ENCODE peak calls at places on chromosome 13, in seven cellular contexts. One of them, this sample, is unnamed.

GRCh38 chr13:82698383-82698782 is 1183.9 kb downstream of the SLITRK1 start:
- DNase-seq in OCI-LY7: no peak
- DNase-seq in fibroblast of the aortic adventitia: no peak
- DNase-seq in Caco-2: no peak
- DNase-seq in AG04450: no peak
- DNase-seq in uterus: no peak
- DNase-seq in AG10803: no peak
- DNase-seq in this sample: no peak

GRCh38 chr13:97237388-97237787 is 15.3 kb downstream of the MBNL2 start:
- DNase-seq in AG10803: no peak
- DNase-seq in AG04450: no peak
- DNase-seq in fibroblast of the aortic adventitia: no peak
- DNase-seq in OCI-LY7: no peak
- DNase-seq in uterus: no peak
- DNase-seq in Caco-2: no peak
- DNase-seq in this sample: no peak

GRCh38 chr13:97535619-97536018 is 101.7 kb downstream of the RAP2A start:
- DNase-seq in fibroblast of the aortic adventitia: peak
- DNase-seq in uterus: no peak
- DNase-seq in AG10803: peak
- DNase-seq in OCI-LY7: no peak
- DNase-seq in Caco-2: no peak
- DNase-seq in AG04450: no peak
- DNase-seq in this sample: no peak

GRCh38 chr13:70457474-70457873 is 349.2 kb upstream of the KLHL1 start:
- DNase-seq in AG04450: no peak
- DNase-seq in uterus: no peak
- DNase-seq in Caco-2: no peak
- DNase-seq in AG10803: no peak
- DNase-seq in fibroblast of the aortic adventitia: no peak
- DNase-seq in OCI-LY7: no peak
- DNase-seq in this sample: no peak

GRCh38 chr13:45714170-45714569 is 12.1 kb downstream of the CBY2 start:
- DNase-seq in AG10803: no peak
- DNase-seq in Caco-2: no peak
- DNase-seq in uterus: no peak
- DNase-seq in fibroblast of the aortic adventitia: no peak
- DNase-seq in AG04450: no peak
- DNase-seq in OCI-LY7: no peak
- DNase-seq in this sample: no peak

GRCh38 chr13:45439781-45440462 is 21.7 kb upstream of the SLC25A30 start:
- DNase-seq in Caco-2: no peak
- DNase-seq in OCI-LY7: no peak
- DNase-seq in uterus: no peak
- DNase-seq in AG04450: no peak
- DNase-seq in AG10803: no peak
- DNase-seq in fibroblast of the aortic adventitia: no peak
- DNase-seq in this sample: no peak

GRCh38 chr13:21475115-21475514 is 16.0 kb upstream of the ZDHHC20 start:
- DNase-seq in Caco-2: no peak
- DNase-seq in AG04450: no peak
- DNase-seq in AG10803: no peak
- DNase-seq in OCI-LY7: no peak
- DNase-seq in uterus: no peak
- DNase-seq in fibroblast of the aortic adventitia: no peak
- DNase-seq in this sample: no peak

GRCh38 chr13:19155321-19155861 is 26.2 kb downstream of the TUBA3C start:
- DNase-seq in AG04450: no peak
- DNase-seq in OCI-LY7: no peak
- DNase-seq in Caco-2: no peak
- DNase-seq in uterus: no peak
- DNase-seq in AG10803: no peak
- DNase-seq in fibroblast of the aortic adventitia: no peak
- DNase-seq in this sample: peak

GRCh38 chr13:49225358-49226042 is 5.4 kb downstream of the MLNR start:
- DNase-seq in uterus: no peak
- DNase-seq in AG04450: no peak
- DNase-seq in AG10803: no peak
- DNase-seq in Caco-2: no peak
- DNase-seq in fibroblast of the aortic adventitia: peak
- DNase-seq in OCI-LY7: no peak
- DNase-seq in this sample: no peak

GRCh38 chr13:61045197-61045596 is 370.5 kb downstream of the PCDH20 start:
- DNase-seq in Caco-2: no peak
- DNase-seq in uterus: no peak
- DNase-seq in AG04450: no peak
- DNase-seq in AG10803: no peak
- DNase-seq in fibroblast of the aortic adventitia: no peak
- DNase-seq in OCI-LY7: no peak
- DNase-seq in this sample: peak

DNA sequence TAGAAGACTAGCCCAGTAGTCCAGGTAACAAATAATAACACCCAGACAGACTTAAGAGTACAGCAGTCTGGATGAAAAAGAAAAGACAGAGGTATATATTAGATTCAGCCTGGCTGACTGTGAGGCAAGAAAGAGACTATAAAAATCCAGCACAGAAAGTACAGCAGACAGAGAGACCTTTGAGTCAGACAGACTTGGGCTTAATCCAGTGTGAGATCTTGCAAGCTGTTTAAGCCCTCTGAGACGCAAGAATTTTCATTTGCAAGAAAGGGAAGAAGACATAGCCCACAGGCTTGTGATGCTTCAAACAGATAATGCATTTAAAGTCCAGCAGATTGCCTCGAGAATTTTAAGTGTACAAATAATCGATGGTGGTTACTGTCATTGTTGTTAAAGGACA is 471.4 kb downstream of the LIG4 start:
- DNase-seq in uterus: no peak
- DNase-seq in AG04450: peak
- DNase-seq in OCI-LY7: no peak
- DNase-seq in AG10803: peak
- DNase-seq in fibroblast of the aortic adventitia: peak
- DNase-seq in Caco-2: no peak
- DNase-seq in this sample: no peak
- H3K4me3 ChIP-seq in uterus: no peak
- H3K4me3 ChIP-seq in AG04450: no peak
- H3K4me3 ChIP-seq in OCI-LY7: no peak
- H3K4me3 ChIP-seq in AG10803: no peak
- H3K4me3 ChIP-seq in fibroblast of the aortic adventitia: no peak
- H3K4me3 ChIP-seq in Caco-2: no peak
- H3K4me3 ChIP-seq in this sample: no peak

GRCh38 chr13:77810430-77810829 is 108.2 kb downstream of the EDNRB start:
- DNase-seq in AG04450: no peak
- DNase-seq in Caco-2: no peak
- DNase-seq in uterus: no peak
- DNase-seq in AG10803: peak
- DNase-seq in fibroblast of the aortic adventitia: peak
- DNase-seq in OCI-LY7: peak
- DNase-seq in this sample: peak
- TF ChIP-seq CTCF in AG04450: peak
- TF ChIP-seq CTCF in Caco-2: no peak
- TF ChIP-seq CTCF in uterus: no peak
- TF ChIP-seq CTCF in AG10803: peak
- TF ChIP-seq CTCF in fibroblast of the aortic adventitia: peak
- TF ChIP-seq CTCF in OCI-LY7: peak
- TF ChIP-seq CTCF in this sample: peak

DNA sequence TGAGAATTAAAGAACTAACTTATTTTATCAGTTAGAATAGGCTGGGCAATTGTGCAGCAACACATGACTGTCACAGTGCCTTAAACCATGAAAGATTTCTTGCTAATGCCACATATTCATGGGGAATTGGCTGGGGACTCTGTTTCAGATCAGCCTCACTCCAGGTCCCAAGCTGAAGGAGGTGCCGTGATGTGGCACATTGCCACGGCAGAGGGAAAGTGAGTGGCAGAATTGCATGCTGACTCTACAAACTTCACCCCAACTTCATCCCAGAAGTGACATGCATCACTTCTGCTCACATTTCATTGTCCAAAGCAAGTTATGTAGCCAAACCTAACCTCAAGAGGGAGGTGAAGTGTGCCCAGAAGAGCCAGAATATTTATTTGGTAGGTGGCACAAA is 37.8 kb downstream of the OLFM4 start:
- DNase-seq in AG10803: no peak
- DNase-seq in uterus: no peak
- DNase-seq in Caco-2: no peak
- DNase-seq in fibroblast of the aortic adventitia: no peak
- DNase-seq in AG04450: no peak
- DNase-seq in OCI-LY7: no peak
- DNase-seq in this sample: no peak
- H3K4me3 ChIP-seq in AG10803: no peak
- H3K4me3 ChIP-seq in uterus: no peak
- H3K4me3 ChIP-seq in Caco-2: no peak
- H3K4me3 ChIP-seq in fibroblast of the aortic adventitia: no peak
- H3K4me3 ChIP-seq in AG04450: no peak
- H3K4me3 ChIP-seq in OCI-LY7: no peak
- H3K4me3 ChIP-seq in this sample: no peak

GRCh38 chr13:111346281-111346680 is 25.8 kb downstream of the TEX29 start:
- DNase-seq in fibroblast of the aortic adventitia: no peak
- DNase-seq in AG10803: no peak
- DNase-seq in OCI-LY7: no peak
- DNase-seq in Caco-2: no peak
- DNase-seq in AG04450: no peak
- DNase-seq in uterus: no peak
- DNase-seq in this sample: no peak

GRCh38 chr13:111343186-111343805 is 22.9 kb downstream of the TEX29 start:
- DNase-seq in Caco-2: no peak
- DNase-seq in uterus: no peak
- DNase-seq in AG04450: no peak
- DNase-seq in OCI-LY7: no peak
- DNase-seq in AG10803: no peak
- DNase-seq in fibroblast of the aortic adventitia: no peak
- DNase-seq in this sample: no peak

GRCh38 chr13:111345682-111346081 is 25.2 kb downstream of the TEX29 start:
- DNase-seq in Caco-2: no peak
- DNase-seq in fibroblast of the aortic adventitia: no peak
- DNase-seq in AG04450: no peak
- DNase-seq in AG10803: no peak
- DNase-seq in uterus: no peak
- DNase-seq in OCI-LY7: no peak
- DNase-seq in this sample: no peak

GRCh38 chr13:111342716-111343115 is 22.3 kb downstream of the TEX29 start:
- DNase-seq in OCI-LY7: no peak
- DNase-seq in fibroblast of the aortic adventitia: no peak
- DNase-seq in Caco-2: no peak
- DNase-seq in AG10803: no peak
- DNase-seq in uterus: no peak
- DNase-seq in AG04450: no peak
- DNase-seq in this sample: no peak

GRCh38 chr13:111344471-111345191 is 24.2 kb downstream of the TEX29 start:
- DNase-seq in Caco-2: no peak
- DNase-seq in uterus: no peak
- DNase-seq in AG10803: peak
- DNase-seq in OCI-LY7: no peak
- DNase-seq in AG04450: peak
- DNase-seq in fibroblast of the aortic adventitia: peak
- DNase-seq in this sample: no peak
- TF ChIP-seq CTCF in Caco-2: peak
- TF ChIP-seq CTCF in uterus: no peak
- TF ChIP-seq CTCF in AG10803: peak
- TF ChIP-seq CTCF in OCI-LY7: no peak
- TF ChIP-seq CTCF in AG04450: peak
- TF ChIP-seq CTCF in fibroblast of the aortic adventitia: peak
- TF ChIP-seq CTCF in this sample: no peak

GRCh38 chr13:32281083-32281482 is 34.1 kb downstream of the ZAR1L start:
- DNase-seq in AG10803: no peak
- DNase-seq in fibroblast of the aortic adventitia: no peak
- DNase-seq in uterus: no peak
- DNase-seq in OCI-LY7: no peak
- DNase-seq in Caco-2: no peak
- DNase-seq in AG04450: no peak
- DNase-seq in this sample: no peak

GRCh38 chr13:32285633-32285965 is 29.6 kb downstream of the ZAR1L start:
- DNase-seq in OCI-LY7: no peak
- DNase-seq in Caco-2: no peak
- DNase-seq in AG10803: no peak
- DNase-seq in uterus: no peak
- DNase-seq in fibroblast of the aortic adventitia: no peak
- DNase-seq in AG04450: no peak
- DNase-seq in this sample: no peak

GRCh38 chr13:32282096-32282711 is 33.0 kb downstream of the ZAR1L start:
- DNase-seq in AG10803: no peak
- DNase-seq in uterus: no peak
- DNase-seq in AG04450: no peak
- DNase-seq in Caco-2: no peak
- DNase-seq in fibroblast of the aortic adventitia: no peak
- DNase-seq in OCI-LY7: no peak
- DNase-seq in this sample: no peak

GRCh38 chr13:32284927-32285632 is 30.1 kb downstream of the ZAR1L start:
- DNase-seq in uterus: no peak
- DNase-seq in AG10803: peak
- DNase-seq in AG04450: no peak
- DNase-seq in Caco-2: no peak
- DNase-seq in OCI-LY7: no peak
- DNase-seq in fibroblast of the aortic adventitia: peak
- DNase-seq in this sample: no peak
- H3K4me3 ChIP-seq in uterus: no peak
- H3K4me3 ChIP-seq in AG10803: no peak
- H3K4me3 ChIP-seq in AG04450: no peak
- H3K4me3 ChIP-seq in Caco-2: no peak
- H3K4me3 ChIP-seq in OCI-LY7: no peak
- H3K4me3 ChIP-seq in fibroblast of the aortic adventitia: no peak
- H3K4me3 ChIP-seq in this sample: no peak

GRCh38 chr13:41132512-41133152 is at the start of gene KBTBD6:
- DNase-seq in AG04450: peak
- DNase-seq in AG10803: peak
- DNase-seq in fibroblast of the aortic adventitia: peak
- DNase-seq in Caco-2: peak
- DNase-seq in OCI-LY7: peak
- DNase-seq in uterus: peak
- DNase-seq in this sample: peak
- TF ChIP-seq CTCF in AG04450: no peak
- TF ChIP-seq CTCF in AG10803: no peak
- TF ChIP-seq CTCF in fibroblast of the aortic adventitia: no peak
- TF ChIP-seq CTCF in Caco-2: no peak
- TF ChIP-seq CTCF in OCI-LY7: no peak
- TF ChIP-seq CTCF in uterus: no peak
- TF ChIP-seq CTCF in this sample: no peak

DNA sequence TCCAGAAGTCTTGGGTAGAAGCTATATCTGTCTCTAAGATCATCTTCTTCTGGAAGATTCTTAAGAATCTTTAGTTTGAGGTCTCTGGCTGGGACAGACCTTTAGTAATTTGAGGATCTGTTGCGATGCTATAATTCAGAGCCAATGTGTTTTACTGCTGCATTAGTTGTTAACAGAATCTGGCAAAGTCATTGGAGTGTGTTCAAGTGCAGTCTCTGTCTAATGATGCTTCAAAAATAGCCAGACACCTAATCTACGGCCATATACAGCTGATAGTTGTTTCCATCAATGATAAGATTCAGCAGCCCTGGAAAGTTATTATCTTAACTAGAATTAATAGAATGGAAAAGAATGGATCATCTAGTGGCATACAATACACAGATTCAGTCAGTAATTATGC is 72.6 kb downstream of the CDK8 start:
- DNase-seq in uterus: no peak
- DNase-seq in AG04450: no peak
- DNase-seq in fibroblast of the aortic adventitia: no peak
- DNase-seq in OCI-LY7: no peak
- DNase-seq in Caco-2: no peak
- DNase-seq in AG10803: no peak
- DNase-seq in this sample: no peak
- H3K4me3 ChIP-seq in uterus: no peak
- H3K4me3 ChIP-seq in AG04450: no peak
- H3K4me3 ChIP-seq in fibroblast of the aortic adventitia: no peak
- H3K4me3 ChIP-seq in OCI-LY7: no peak
- H3K4me3 ChIP-seq in Caco-2: no peak
- H3K4me3 ChIP-seq in AG10803: no peak
- H3K4me3 ChIP-seq in this sample: no peak

This sample was measured in GM12865.